ENCODE peak calls at places on chromosomes 2 and 18, in ten cellular contexts. U is A549; G is cardiac muscle cell; K is PC-3; Z is left ventricle myocardium inferior; E is ovary; P is astrocyte of the spinal cord; M is CD4-positive, alpha-beta T cell; D is hepatocyte; C is B cell. O is an unnamed sample.

GRCh38 chr2:54524236-54524991 is 68.3 kb downstream of the SPTBN1 start:
- DNase-seq in U (no peak), G (peak), K (peak), Z (no peak), E (no peak), P (peak), M (no peak), D (peak), C (no peak), O (peak)

GRCh38 chr2:37417321-37417720 is 72.9 kb downstream of the QPCT start:
- DNase-seq in U (no peak), G (peak), K (no peak), Z (no peak), E (no peak), P (peak), M (no peak), D (peak), C (no peak), O (no peak)

GRCh38 chr2:238322001-238322411 is 1.7 kb downstream of the TRAF3IP1 start:
- DNase-seq in U (no peak), G (no peak), K (no peak), Z (no peak), E (no peak), P (no peak), M (no peak), D (no peak), C (no peak), O (no peak)

GRCh38 chr18:41604964-41605363 is 350.1 kb upstream of the PIK3C3 start:
- DNase-seq in U (no peak), G (peak), K (no peak), Z (no peak), E (no peak), P (no peak), M (no peak), D (peak), C (no peak), O (no peak)

GRCh38 chr2:72984172-72984671 is 66.9 kb downstream of the EMX1 start:
- DNase-seq in U (no peak), G (peak), K (no peak), Z (peak), E (peak), P (no peak), M (no peak), D (no peak), C (no peak), O (no peak)

GRCh38 chr2:218219934-218220333 is 2.9 kb downstream of the ARPC2 start:
- DNase-seq in U (no peak), G (no peak), K (no peak), Z (no peak), E (no peak), P (no peak), M (no peak), D (no peak), C (no peak), O (no peak)

GRCh38 chr2:205407984-205408383 is 274.3 kb upstream of the NRP2 start:
- DNase-seq in U (no peak), G (peak), K (no peak), Z (no peak), E (no peak), P (peak), M (no peak), D (no peak), C (no peak), O (no peak)

GRCh38 chr2:196075196-196075595 is 6.6 kb upstream of the DNAH7 start:
- DNase-seq in U (no peak), G (no peak), K (no peak), Z (no peak), E (no peak), P (no peak), M (no peak), D (no peak), C (no peak), O (no peak)

GRCh38 chr2:199602896-199603482 is 145.2 kb upstream of the SATB2 start:
- DNase-seq in U (no peak), G (no peak), K (no peak), Z (no peak), E (no peak), P (peak), M (no peak), D (no peak), C (no peak), O (no peak)

GRCh38 chr2:196113061-196113974 is 44.7 kb upstream of the DNAH7 start:
- DNase-seq in U (no peak), G (peak), K (no peak), Z (no peak), E (no peak), P (peak), M (no peak), D (no peak), C (no peak), O (no peak)

GRCh38 chr2:232666051-232666805 is 30.9 kb upstream of the GIGYF2 start:
- DNase-seq in U (no peak), G (no peak), K (no peak), Z (no peak), E (no peak), P (no peak), M (no peak), D (no peak), C (no peak), O (no peak)

DNA sequence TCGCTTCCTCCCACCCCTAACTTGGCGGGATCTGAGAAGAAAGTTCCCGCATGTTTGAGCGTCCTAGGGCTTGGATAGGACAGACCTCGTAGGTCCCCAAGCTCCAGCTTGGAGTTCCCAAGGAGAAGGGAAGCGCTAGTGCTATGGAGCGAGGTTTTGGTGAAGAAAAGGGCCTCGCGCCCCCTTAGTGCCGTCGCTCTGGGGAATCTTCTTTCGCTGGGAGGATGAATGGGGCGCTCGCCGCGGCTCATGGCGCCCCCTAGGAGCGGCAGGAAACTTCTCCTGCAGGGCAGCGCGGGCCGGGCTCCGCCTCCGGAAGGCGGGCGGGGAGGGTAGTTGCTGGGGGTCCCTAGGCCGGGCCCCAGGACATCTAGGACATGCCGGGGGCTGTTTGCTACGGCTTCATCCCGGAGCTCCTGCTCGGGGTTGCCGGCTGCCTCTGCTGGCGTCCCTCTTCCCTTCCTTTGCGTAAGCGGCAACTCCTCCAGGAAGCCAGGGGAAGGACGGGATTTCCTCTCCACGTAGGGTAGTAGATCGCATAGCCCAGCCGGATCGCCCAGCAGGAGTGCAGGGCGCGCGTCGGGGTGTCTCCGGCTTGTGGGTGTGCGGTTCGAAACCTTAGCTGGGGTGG is 11.9 kb upstream of the SKOR2 start:
- DNase-seq in U (no peak), G (no peak), K (no peak), Z (no peak), E (no peak), P (no peak), M (no peak), D (no peak), C (no peak), O (no peak)
- TF ChIP-seq CTCF in U (peak), G (peak), K (no peak), Z (no peak), E (no peak), P (peak), M (no peak), D (peak), C (no peak), O (no peak)

DNA sequence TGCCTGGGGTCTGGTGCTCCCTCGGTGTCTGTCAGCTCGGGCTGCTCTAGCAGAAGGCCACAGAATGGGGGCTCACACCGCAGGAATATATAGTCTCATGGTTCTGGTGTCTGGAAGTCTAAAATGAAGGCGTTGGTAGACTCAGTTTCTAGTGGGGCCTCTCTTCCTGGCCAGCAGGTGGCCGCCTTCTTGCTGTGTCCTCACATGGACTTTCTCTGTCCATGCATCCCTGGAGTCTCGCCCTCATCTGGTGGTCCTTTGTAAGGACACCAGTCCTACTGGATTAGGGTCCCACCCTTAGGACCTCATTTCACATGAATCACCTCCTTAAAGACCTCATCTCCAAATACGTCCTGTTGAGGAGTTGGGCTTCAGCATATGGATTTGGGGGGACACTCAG is 65.7 kb downstream of the RRM2 start:
- DNase-seq in U (peak), G (peak), K (peak), Z (no peak), E (no peak), P (peak), M (no peak), D (peak), C (no peak), O (no peak)
- TF ChIP-seq CTCF in U (peak), G (peak), K (peak), Z (peak), E (no peak), P (peak), M (no peak), D (peak), C (no peak), O (no peak)

GRCh38 chr2:2101924-2102323 is 229.2 kb downstream of the MYT1L start:
- DNase-seq in U (peak), G (no peak), K (no peak), Z (no peak), E (no peak), P (no peak), M (no peak), D (no peak), C (no peak), O (no peak)
- TF ChIP-seq CTCF in U (no peak), G (no peak), K (peak), Z (peak), E (no peak), P (peak), M (no peak), D (peak), C (no peak), O (peak)

GRCh38 chr18:12288406-12288762 is 19.7 kb upstream of the TUBB6 start:
- DNase-seq in U (no peak), G (no peak), K (no peak), Z (no peak), E (no peak), P (no peak), M (no peak), D (no peak), C (no peak), O (no peak)

GRCh38 chr18:12291161-12291560 is 16.9 kb upstream of the TUBB6 start:
- DNase-seq in U (no peak), G (no peak), K (no peak), Z (no peak), E (no peak), P (no peak), M (no peak), D (no peak), C (no peak), O (no peak)

GRCh38 chr18:12290086-12290485 is 18.0 kb upstream of the TUBB6 start:
- DNase-seq in U (no peak), G (no peak), K (no peak), Z (no peak), E (no peak), P (no peak), M (no peak), D (no peak), C (no peak), O (no peak)

GRCh38 chr18:12287131-12287681 is 20.8 kb upstream of the TUBB6 start:
- DNase-seq in U (no peak), G (no peak), K (no peak), Z (no peak), E (no peak), P (no peak), M (no peak), D (peak), C (no peak), O (no peak)

GRCh38 chr18:12287684-12288405 is 20.2 kb upstream of the TUBB6 start:
- DNase-seq in U (peak), G (peak), K (peak), Z (peak), E (peak), P (peak), M (no peak), D (peak), C (no peak), O (no peak)
- TF ChIP-seq CTCF in U (no peak), G (no peak), K (no peak), Z (no peak), E (no peak), P (peak), M (no peak), D (no peak), C (no peak), O (no peak)

GRCh38 chr18:770583-770961 is 41.5 kb downstream of the YES1 start:
- DNase-seq in U (no peak), G (no peak), K (peak), Z (no peak), E (no peak), P (no peak), M (no peak), D (no peak), C (no peak), O (no peak)
- TF ChIP-seq CTCF in U (no peak), G (no peak), K (no peak), Z (no peak), E (no peak), P (no peak), M (no peak), D (no peak), C (no peak), O (no peak)

O was measured in GM13977.